ENCODE peak calls at places on chromosomes 1 and 21, in five cellular contexts. O is frontal cortex; P is Calu3; T is activated naive CD8-positive, alpha-beta T cell treated with anti-CD3 and anti-CD28 coated beads for 36 hours; W is effector CD4-positive, alpha-beta T cell. I is an unnamed sample.

GRCh38 chr1:45929257-45929687 is 125.9 kb downstream of the MAST2 start:
- DNase-seq in P (no peak), T (no peak), O (no peak), W (no peak), I (peak)

GRCh38 chr1:97192872-97193572 is 471.4 kb downstream of the PTBP2 start:
- DNase-seq in P (peak), T (no peak), W (no peak), O (no peak), I (peak)

GRCh38 chr1:170284425-170284824 is 138.7 kb downstream of the NTMT2 start:
- DNase-seq in T (no peak), W (no peak), P (no peak), O (no peak), I (no peak)

GRCh38 chr1:179178965-179179364 is 50.5 kb downstream of the ABL2 start:
- DNase-seq in P (no peak), T (no peak), O (no peak), W (no peak), I (peak)

GRCh38 chr1:44636711-44637589 is 37.3 kb downstream of the TMEM53 start:
- DNase-seq in T (no peak), P (no peak), O (no peak), W (no peak), I (no peak)

GRCh38 chr1:227546598-227547313 is 16.6 kb upstream of the ZNF678 start:
- DNase-seq in W (no peak), P (no peak), O (no peak), T (no peak), I (no peak)

GRCh38 chr1:19210772-19211549 is 895 bp upstream of the UBR4 start:
- DNase-seq in T (no peak), P (no peak), O (no peak), W (no peak), I (peak)

GRCh38 chr21:45853703-45854342 is 127.7 kb upstream of the COL6A1 start:
- DNase-seq in P (no peak), O (no peak), W (no peak), T (no peak), I (no peak)

GRCh38 chr1:20724364-20725188 is 6.8 kb upstream of the KIF17 start:
- DNase-seq in P (no peak), W (no peak), T (no peak), O (no peak), I (no peak)

GRCh38 chr1:15168479-15168878 is 14.9 kb downstream of the TMEM51 start:
- DNase-seq in O (no peak), W (no peak), T (no peak), P (peak), I (peak)

GRCh38 chr1:94142022-94142421 is 21.1 kb upstream of the ABCA4 start:
- DNase-seq in P (no peak), O (no peak), T (no peak), W (no peak), I (no peak)

GRCh38 chr1:14435368-14436023 is 163.0 kb upstream of the KAZN start:
- DNase-seq in P (no peak), T (no peak), O (no peak), W (no peak), I (peak)

GRCh38 chr1:9453375-9454093 is 85.7 kb upstream of the SLC25A33 start:
- DNase-seq in O (no peak), P (no peak), T (no peak), W (no peak), I (no peak)

GRCh38 chr1:15429701-15430149 is 8.5 kb upstream of the CTRC start:
- DNase-seq in P (no peak), W (no peak), O (no peak), T (no peak), I (peak)

GRCh38 chr1:184387871-184388670 is 1.2 kb downstream of the C1orf21 start:
- DNase-seq in O (peak), P (peak), W (no peak), T (no peak), I (peak)

GRCh38 chr21:29302340-29302991 is 3.7 kb downstream of the BACH1 start:
- DNase-seq in T (no peak), O (no peak), P (no peak), W (no peak), I (no peak)

GRCh38 chr1:214551436-214552173 is at the start of gene PTPN14:
- DNase-seq in P (peak), T (peak), O (peak), W (no peak), I (peak)

GRCh38 chr1:239814306-239814881 is 277.3 kb upstream of the FMN2 start:
- DNase-seq in T (peak), P (peak), W (no peak), O (no peak), I (peak)

GRCh38 chr1:39737546-39738169 is 1.0 kb upstream of the PPIE start:
- DNase-seq in W (no peak), P (no peak), O (no peak), T (no peak), I (no peak)

GRCh38 chr1:61269648-61270047 is 187.3 kb downstream of the NFIA start:
- DNase-seq in P (no peak), T (no peak), O (no peak), W (no peak), I (no peak)

GRCh38 chr1:152811050-152811449 is 721 bp upstream of the LCE1B start:
- DNase-seq in P (no peak), O (no peak), T (no peak), W (no peak), I (no peak)